ENCODE peak calls at places on chromosome 5, in nine cellular contexts. One of them, this sample, is unnamed.

GRCh38 chr5:976849-977751 is 31.5 kb upstream of the NKD2 start:
- DNase-seq in kidney tubule cell: no peak
- DNase-seq in T-helper 2 cell: no peak
- DNase-seq in CD8-positive, alpha-beta memory T cell: no peak
- DNase-seq in C1 segment of cervical spinal cord: no peak
- DNase-seq in NCI-H2081: no peak
- DNase-seq in amniotic epithelial cell: no peak
- DNase-seq in osteoblast: peak
- DNase-seq in M059J: no peak
- DNase-seq in this sample: no peak

GRCh38 chr5:157370967-157371366 is 89.0 kb upstream of the NIPAL4 start:
- DNase-seq in kidney tubule cell: no peak
- DNase-seq in NCI-H2081: no peak
- DNase-seq in CD8-positive, alpha-beta memory T cell: no peak
- DNase-seq in amniotic epithelial cell: peak
- DNase-seq in osteoblast: no peak
- DNase-seq in T-helper 2 cell: no peak
- DNase-seq in M059J: peak
- DNase-seq in C1 segment of cervical spinal cord: no peak
- DNase-seq in this sample: no peak

GRCh38 chr5:171409164-171410136 is 10.0 kb upstream of the FGF18 start:
- DNase-seq in NCI-H2081: no peak
- DNase-seq in osteoblast: no peak
- DNase-seq in C1 segment of cervical spinal cord: no peak
- DNase-seq in M059J: no peak
- DNase-seq in amniotic epithelial cell: no peak
- DNase-seq in CD8-positive, alpha-beta memory T cell: no peak
- DNase-seq in T-helper 2 cell: no peak
- DNase-seq in kidney tubule cell: no peak
- DNase-seq in this sample: no peak

GRCh38 chr5:61637566-61637965 is 305.5 kb downstream of the ZSWIM6 start:
- DNase-seq in C1 segment of cervical spinal cord: peak
- DNase-seq in T-helper 2 cell: no peak
- DNase-seq in amniotic epithelial cell: no peak
- DNase-seq in osteoblast: no peak
- DNase-seq in CD8-positive, alpha-beta memory T cell: no peak
- DNase-seq in M059J: peak
- DNase-seq in kidney tubule cell: no peak
- DNase-seq in NCI-H2081: no peak
- DNase-seq in this sample: no peak

GRCh38 chr5:163735069-163735468 is 229.7 kb downstream of the MAT2B start:
- DNase-seq in T-helper 2 cell: no peak
- DNase-seq in osteoblast: no peak
- DNase-seq in amniotic epithelial cell: no peak
- DNase-seq in M059J: peak
- DNase-seq in C1 segment of cervical spinal cord: no peak
- DNase-seq in NCI-H2081: no peak
- DNase-seq in kidney tubule cell: no peak
- DNase-seq in CD8-positive, alpha-beta memory T cell: no peak
- DNase-seq in this sample: no peak

GRCh38 chr5:170971-171800 is 20.1 kb upstream of the LRRC14B start:
- DNase-seq in NCI-H2081: no peak
- DNase-seq in osteoblast: peak
- DNase-seq in kidney tubule cell: no peak
- DNase-seq in CD8-positive, alpha-beta memory T cell: no peak
- DNase-seq in M059J: no peak
- DNase-seq in C1 segment of cervical spinal cord: no peak
- DNase-seq in amniotic epithelial cell: no peak
- DNase-seq in T-helper 2 cell: no peak
- DNase-seq in this sample: no peak

GRCh38 chr5:43038523-43038989 is 1.6 kb downstream of the ANXA2R start:
- DNase-seq in T-helper 2 cell: no peak
- DNase-seq in kidney tubule cell: no peak
- DNase-seq in osteoblast: no peak
- DNase-seq in M059J: no peak
- DNase-seq in C1 segment of cervical spinal cord: no peak
- DNase-seq in CD8-positive, alpha-beta memory T cell: no peak
- DNase-seq in NCI-H2081: no peak
- DNase-seq in amniotic epithelial cell: no peak
- DNase-seq in this sample: no peak

GRCh38 chr5:14174235-14174636 is 31.1 kb downstream of the TRIO start:
- DNase-seq in osteoblast: peak
- DNase-seq in kidney tubule cell: peak
- DNase-seq in M059J: no peak
- DNase-seq in CD8-positive, alpha-beta memory T cell: no peak
- DNase-seq in T-helper 2 cell: no peak
- DNase-seq in NCI-H2081: no peak
- DNase-seq in C1 segment of cervical spinal cord: no peak
- DNase-seq in amniotic epithelial cell: peak
- DNase-seq in this sample: no peak

GRCh38 chr5:154476343-154477213 is 1.4 kb downstream of the HAND1 start:
- DNase-seq in T-helper 2 cell: no peak
- DNase-seq in kidney tubule cell: no peak
- DNase-seq in CD8-positive, alpha-beta memory T cell: no peak
- DNase-seq in NCI-H2081: no peak
- DNase-seq in osteoblast: no peak
- DNase-seq in C1 segment of cervical spinal cord: no peak
- DNase-seq in M059J: no peak
- DNase-seq in amniotic epithelial cell: no peak
- DNase-seq in this sample: no peak

GRCh38 chr5:44660251-44660650 is 148.5 kb upstream of the MRPS30 start:
- DNase-seq in NCI-H2081: no peak
- DNase-seq in osteoblast: no peak
- DNase-seq in kidney tubule cell: no peak
- DNase-seq in C1 segment of cervical spinal cord: no peak
- DNase-seq in M059J: no peak
- DNase-seq in CD8-positive, alpha-beta memory T cell: no peak
- DNase-seq in amniotic epithelial cell: peak
- DNase-seq in T-helper 2 cell: no peak
- DNase-seq in this sample: no peak

GRCh38 chr5:141121563-141121962 is at the start of gene PCDHB4:
- DNase-seq in amniotic epithelial cell: no peak
- DNase-seq in T-helper 2 cell: no peak
- DNase-seq in C1 segment of cervical spinal cord: no peak
- DNase-seq in kidney tubule cell: no peak
- DNase-seq in NCI-H2081: peak
- DNase-seq in CD8-positive, alpha-beta memory T cell: no peak
- DNase-seq in osteoblast: no peak
- DNase-seq in M059J: no peak
- DNase-seq in this sample: no peak

GRCh38 chr5:75716715-75717081 is 539 bp downstream of the POC5 start:
- DNase-seq in kidney tubule cell: no peak
- DNase-seq in M059J: no peak
- DNase-seq in osteoblast: peak
- DNase-seq in T-helper 2 cell: no peak
- DNase-seq in amniotic epithelial cell: no peak
- DNase-seq in C1 segment of cervical spinal cord: no peak
- DNase-seq in CD8-positive, alpha-beta memory T cell: no peak
- DNase-seq in NCI-H2081: peak
- DNase-seq in this sample: no peak

GRCh38 chr5:115571441-115571878 is 26.9 kb upstream of the FEM1C start:
- DNase-seq in amniotic epithelial cell: no peak
- DNase-seq in osteoblast: peak
- DNase-seq in kidney tubule cell: no peak
- DNase-seq in T-helper 2 cell: no peak
- DNase-seq in CD8-positive, alpha-beta memory T cell: no peak
- DNase-seq in C1 segment of cervical spinal cord: peak
- DNase-seq in M059J: peak
- DNase-seq in NCI-H2081: no peak
- DNase-seq in this sample: no peak

GRCh38 chr5:11261226-11261625 is 500.2 kb upstream of the DAP start:
- DNase-seq in amniotic epithelial cell: no peak
- DNase-seq in M059J: no peak
- DNase-seq in T-helper 2 cell: no peak
- DNase-seq in C1 segment of cervical spinal cord: peak
- DNase-seq in kidney tubule cell: no peak
- DNase-seq in NCI-H2081: no peak
- DNase-seq in osteoblast: no peak
- DNase-seq in CD8-positive, alpha-beta memory T cell: no peak
- DNase-seq in this sample: no peak

GRCh38 chr5:134247411-134247810 is 21.5 kb upstream of the PPP2CA start:
- DNase-seq in C1 segment of cervical spinal cord: no peak
- DNase-seq in osteoblast: peak
- DNase-seq in kidney tubule cell: peak
- DNase-seq in CD8-positive, alpha-beta memory T cell: no peak
- DNase-seq in amniotic epithelial cell: peak
- DNase-seq in NCI-H2081: no peak
- DNase-seq in M059J: peak
- DNase-seq in T-helper 2 cell: no peak
- DNase-seq in this sample: no peak

GRCh38 chr5:91053733-91054010 is 329.4 kb downstream of the ARRDC3 start:
- DNase-seq in osteoblast: no peak
- DNase-seq in T-helper 2 cell: no peak
- DNase-seq in amniotic epithelial cell: no peak
- DNase-seq in C1 segment of cervical spinal cord: no peak
- DNase-seq in M059J: no peak
- DNase-seq in kidney tubule cell: no peak
- DNase-seq in NCI-H2081: no peak
- DNase-seq in CD8-positive, alpha-beta memory T cell: no peak
- DNase-seq in this sample: no peak

GRCh38 chr5:45694255-45694834 is 1.8 kb downstream of the HCN1 start:
- DNase-seq in CD8-positive, alpha-beta memory T cell: no peak
- DNase-seq in osteoblast: no peak
- DNase-seq in amniotic epithelial cell: no peak
- DNase-seq in M059J: peak
- DNase-seq in NCI-H2081: no peak
- DNase-seq in kidney tubule cell: peak
- DNase-seq in C1 segment of cervical spinal cord: no peak
- DNase-seq in T-helper 2 cell: no peak
- DNase-seq in this sample: no peak

GRCh38 chr5:32222723-32223470 is 48.8 kb upstream of the GOLPH3 start:
- DNase-seq in T-helper 2 cell: no peak
- DNase-seq in kidney tubule cell: no peak
- DNase-seq in NCI-H2081: peak
- DNase-seq in M059J: no peak
- DNase-seq in osteoblast: no peak
- DNase-seq in C1 segment of cervical spinal cord: no peak
- DNase-seq in CD8-positive, alpha-beta memory T cell: no peak
- DNase-seq in amniotic epithelial cell: no peak
- DNase-seq in this sample: no peak

GRCh38 chr5:64505769-64506566 is at the start of gene RGS7BP:
- DNase-seq in M059J: peak
- DNase-seq in CD8-positive, alpha-beta memory T cell: no peak
- DNase-seq in NCI-H2081: peak
- DNase-seq in osteoblast: peak
- DNase-seq in C1 segment of cervical spinal cord: peak
- DNase-seq in T-helper 2 cell: no peak
- DNase-seq in amniotic epithelial cell: peak
- DNase-seq in kidney tubule cell: peak
- DNase-seq in this sample: no peak

GRCh38 chr5:179759961-179760541 is 27.4 kb downstream of the MAML1 start:
- DNase-seq in amniotic epithelial cell: no peak
- DNase-seq in CD8-positive, alpha-beta memory T cell: no peak
- DNase-seq in T-helper 2 cell: peak
- DNase-seq in osteoblast: no peak
- DNase-seq in NCI-H2081: no peak
- DNase-seq in C1 segment of cervical spinal cord: no peak
- DNase-seq in M059J: peak
- DNase-seq in kidney tubule cell: no peak
- DNase-seq in this sample: no peak

GRCh38 chr5:97142521-97143254 is at the start of gene LIX1:
- DNase-seq in osteoblast: peak
- DNase-seq in C1 segment of cervical spinal cord: peak
- DNase-seq in M059J: peak
- DNase-seq in kidney tubule cell: peak
- DNase-seq in NCI-H2081: peak
- DNase-seq in T-helper 2 cell: no peak
- DNase-seq in amniotic epithelial cell: peak
- DNase-seq in CD8-positive, alpha-beta memory T cell: no peak
- DNase-seq in this sample: peak

GRCh38 chr5:155460501-155460931 is 447.0 kb downstream of the KIF4B start:
- DNase-seq in T-helper 2 cell: no peak
- DNase-seq in C1 segment of cervical spinal cord: no peak
- DNase-seq in CD8-positive, alpha-beta memory T cell: no peak
- DNase-seq in osteoblast: no peak
- DNase-seq in amniotic epithelial cell: no peak
- DNase-seq in kidney tubule cell: no peak
- DNase-seq in NCI-H2081: no peak
- DNase-seq in M059J: no peak
- DNase-seq in this sample: no peak

This sample was measured in CD4-positive, CD25-positive, alpha-beta regulatory T cell.